ENCODE peak calls at places on chromosomes 2 and 18, in ten cellular contexts. One of them, this sample, is unnamed.

GRCh38 chr18:29588446-29589100 is 1411.6 kb upstream of the CDH2 start:
- DNase-seq in A549: no peak
- DNase-seq in astrocyte of the spinal cord: no peak
- DNase-seq in epithelial cell of proximal tubule: no peak
- DNase-seq in fibroblast of lung: no peak
- DNase-seq in mucosa of descending colon: no peak
- DNase-seq in nephron progenitor cell: no peak
- DNase-seq in AG04449: no peak
- DNase-seq in astrocyte: no peak
- DNase-seq in neural crest cell: no peak
- DNase-seq in this sample: no peak

GRCh38 chr18:38545071-38545470 is 979.5 kb upstream of the CELF4 start:
- DNase-seq in neural crest cell: no peak
- DNase-seq in astrocyte of the spinal cord: no peak
- DNase-seq in fibroblast of lung: peak; percentile 1
- DNase-seq in epithelial cell of proximal tubule: no peak
- DNase-seq in nephron progenitor cell: peak; percentile 6
- DNase-seq in mucosa of descending colon: peak; percentile 2
- DNase-seq in A549: no peak
- DNase-seq in AG04449: no peak
- DNase-seq in astrocyte: no peak
- DNase-seq in this sample: peak; percentile 32

GRCh38 chr2:121367246-121367900 is 82.4 kb upstream of the TFCP2L1 start:
- DNase-seq in astrocyte: no peak
- DNase-seq in fibroblast of lung: no peak
- DNase-seq in neural crest cell: no peak
- DNase-seq in mucosa of descending colon: no peak
- DNase-seq in AG04449: no peak
- DNase-seq in nephron progenitor cell: no peak
- DNase-seq in A549: no peak
- DNase-seq in astrocyte of the spinal cord: no peak
- DNase-seq in epithelial cell of proximal tubule: no peak
- DNase-seq in this sample: no peak

GRCh38 chr18:11149441-11150270 is at the start of gene PIEZO2:
- DNase-seq in nephron progenitor cell: peak; percentile 89
- DNase-seq in AG04449: no peak
- DNase-seq in astrocyte of the spinal cord: peak; percentile 46
- DNase-seq in neural crest cell: peak; percentile 79
- DNase-seq in mucosa of descending colon: peak; percentile 31
- DNase-seq in fibroblast of lung: peak; percentile 66
- DNase-seq in astrocyte: peak; percentile 20
- DNase-seq in epithelial cell of proximal tubule: no peak
- DNase-seq in A549: peak; percentile 47
- DNase-seq in this sample: no peak

GRCh38 chr2:235055891-235056516 is 104.2 kb downstream of the SH3BP4 start:
- DNase-seq in neural crest cell: no peak
- DNase-seq in astrocyte of the spinal cord: no peak
- DNase-seq in epithelial cell of proximal tubule: peak; percentile 12
- DNase-seq in mucosa of descending colon: peak; percentile 70
- DNase-seq in fibroblast of lung: peak; percentile 48
- DNase-seq in A549: peak; percentile 77
- DNase-seq in astrocyte: no peak
- DNase-seq in nephron progenitor cell: no peak
- DNase-seq in AG04449: no peak
- DNase-seq in this sample: peak; percentile 25

GRCh38 chr18:49020621-49021021 is 69.9 kb upstream of the SMAD7 start:
- DNase-seq in fibroblast of lung: no peak
- DNase-seq in astrocyte: peak; percentile 16
- DNase-seq in epithelial cell of proximal tubule: no peak
- DNase-seq in AG04449: no peak
- DNase-seq in A549: no peak
- DNase-seq in nephron progenitor cell: no peak
- DNase-seq in astrocyte of the spinal cord: no peak
- DNase-seq in mucosa of descending colon: no peak
- DNase-seq in neural crest cell: no peak
- DNase-seq in this sample: no peak

GRCh38 chr18:8416212-8417019 is 192.8 kb upstream of the RAB12 start:
- DNase-seq in AG04449: no peak
- DNase-seq in astrocyte of the spinal cord: no peak
- DNase-seq in A549: no peak
- DNase-seq in nephron progenitor cell: no peak
- DNase-seq in neural crest cell: no peak
- DNase-seq in fibroblast of lung: no peak
- DNase-seq in astrocyte: no peak
- DNase-seq in epithelial cell of proximal tubule: no peak
- DNase-seq in mucosa of descending colon: no peak
- DNase-seq in this sample: no peak

GRCh38 chr2:234074751-234075520 is 24.4 kb downstream of the SPP2 start:
- DNase-seq in astrocyte: peak; percentile 38
- DNase-seq in astrocyte of the spinal cord: no peak
- DNase-seq in neural crest cell: no peak
- DNase-seq in nephron progenitor cell: no peak
- DNase-seq in mucosa of descending colon: no peak
- DNase-seq in epithelial cell of proximal tubule: no peak
- DNase-seq in A549: no peak
- DNase-seq in fibroblast of lung: peak; percentile 6
- DNase-seq in AG04449: no peak
- DNase-seq in this sample: no peak

GRCh38 chr2:58539973-58540372 is 298.8 kb upstream of the FANCL start:
- DNase-seq in mucosa of descending colon: no peak
- DNase-seq in neural crest cell: no peak
- DNase-seq in AG04449: no peak
- DNase-seq in nephron progenitor cell: no peak
- DNase-seq in fibroblast of lung: no peak
- DNase-seq in A549: no peak
- DNase-seq in epithelial cell of proximal tubule: no peak
- DNase-seq in astrocyte: peak; percentile 10
- DNase-seq in astrocyte of the spinal cord: no peak
- DNase-seq in this sample: no peak

GRCh38 chr2:121151311-121152109 is 133.5 kb downstream of the TFCP2L1 start:
- DNase-seq in nephron progenitor cell: no peak
- DNase-seq in neural crest cell: no peak
- DNase-seq in astrocyte: no peak
- DNase-seq in fibroblast of lung: no peak
- DNase-seq in A549: no peak
- DNase-seq in AG04449: no peak
- DNase-seq in epithelial cell of proximal tubule: no peak
- DNase-seq in astrocyte of the spinal cord: no peak
- DNase-seq in mucosa of descending colon: peak; percentile 90
- DNase-seq in this sample: no peak

GRCh38 chr2:206004004-206004693 is 81.8 kb downstream of the INO80D start:
- DNase-seq in nephron progenitor cell: peak; percentile 37
- DNase-seq in astrocyte of the spinal cord: no peak
- DNase-seq in fibroblast of lung: no peak
- DNase-seq in epithelial cell of proximal tubule: no peak
- DNase-seq in neural crest cell: no peak
- DNase-seq in mucosa of descending colon: peak; percentile 46
- DNase-seq in astrocyte: no peak
- DNase-seq in AG04449: no peak
- DNase-seq in A549: no peak
- DNase-seq in this sample: peak; percentile 74

GRCh38 chr2:195500878-195501277 is 156.1 kb upstream of the SLC39A10 start:
- DNase-seq in astrocyte of the spinal cord: no peak
- DNase-seq in AG04449: no peak
- DNase-seq in mucosa of descending colon: no peak
- DNase-seq in neural crest cell: no peak
- DNase-seq in nephron progenitor cell: no peak
- DNase-seq in A549: no peak
- DNase-seq in astrocyte: no peak
- DNase-seq in fibroblast of lung: no peak
- DNase-seq in epithelial cell of proximal tubule: no peak
- DNase-seq in this sample: no peak

GRCh38 chr18:48032876-48033769 is 102.7 kb upstream of the SMAD2 start:
- DNase-seq in A549: no peak
- DNase-seq in astrocyte: peak; percentile 84
- DNase-seq in AG04449: no peak
- DNase-seq in neural crest cell: no peak
- DNase-seq in nephron progenitor cell: no peak
- DNase-seq in epithelial cell of proximal tubule: no peak
- DNase-seq in astrocyte of the spinal cord: peak; percentile 65
- DNase-seq in mucosa of descending colon: no peak
- DNase-seq in fibroblast of lung: peak; percentile 29
- DNase-seq in this sample: no peak

GRCh38 chr2:85851253-85851955 is 37.4 kb downstream of the ST3GAL5 start:
- DNase-seq in neural crest cell: no peak
- DNase-seq in nephron progenitor cell: no peak
- DNase-seq in astrocyte: no peak
- DNase-seq in mucosa of descending colon: no peak
- DNase-seq in AG04449: no peak
- DNase-seq in A549: no peak
- DNase-seq in fibroblast of lung: no peak
- DNase-seq in astrocyte of the spinal cord: no peak
- DNase-seq in epithelial cell of proximal tubule: no peak
- DNase-seq in this sample: no peak

GRCh38 chr2:14944562-14945346 is 312.2 kb downstream of the LRATD1 start:
- DNase-seq in astrocyte of the spinal cord: peak; percentile 24
- DNase-seq in nephron progenitor cell: peak; percentile 11
- DNase-seq in astrocyte: peak; percentile 26
- DNase-seq in epithelial cell of proximal tubule: no peak
- DNase-seq in fibroblast of lung: peak; percentile 23
- DNase-seq in A549: no peak
- DNase-seq in mucosa of descending colon: peak; percentile 2
- DNase-seq in neural crest cell: no peak
- DNase-seq in AG04449: no peak
- DNase-seq in this sample: peak; percentile 56
- TF ChIP-seq CTCF in astrocyte of the spinal cord: peak; percentile 34
- TF ChIP-seq CTCF in nephron progenitor cell: peak; percentile 20
- TF ChIP-seq CTCF in astrocyte: peak; percentile 41
- TF ChIP-seq CTCF in epithelial cell of proximal tubule: peak; percentile 57
- TF ChIP-seq CTCF in fibroblast of lung: peak; percentile 18
- TF ChIP-seq CTCF in A549: no peak
- TF ChIP-seq CTCF in mucosa of descending colon: no peak
- TF ChIP-seq CTCF in neural crest cell: peak; percentile 58
- TF ChIP-seq CTCF in AG04449: no peak
- TF ChIP-seq CTCF in this sample: peak; percentile 65

DNA sequence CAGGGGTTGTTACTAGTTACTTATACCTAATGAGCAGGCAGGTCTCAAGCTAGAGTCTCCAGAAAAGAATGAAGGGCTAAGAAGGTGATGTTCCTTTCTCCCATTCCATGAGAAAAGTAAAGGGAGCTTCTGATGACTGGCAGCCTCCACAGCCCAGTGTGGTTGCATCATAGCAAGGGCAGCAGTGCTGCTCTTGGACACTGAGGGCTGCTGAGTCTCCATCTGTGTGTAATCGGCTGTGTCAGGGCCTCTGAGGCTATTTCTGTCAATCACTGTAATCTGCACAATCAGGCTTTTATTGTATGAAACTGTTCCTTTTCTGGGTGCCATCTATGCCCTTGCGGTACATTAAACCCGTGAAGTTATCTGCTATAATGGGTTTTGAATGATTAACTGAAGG is 164.1 kb upstream of the FBXO11 start:
- DNase-seq in epithelial cell of proximal tubule: no peak
- DNase-seq in mucosa of descending colon: no peak
- DNase-seq in astrocyte: no peak
- DNase-seq in neural crest cell: no peak
- DNase-seq in nephron progenitor cell: no peak
- DNase-seq in astrocyte of the spinal cord: no peak
- DNase-seq in fibroblast of lung: no peak
- DNase-seq in AG04449: no peak
- DNase-seq in A549: no peak
- DNase-seq in this sample: no peak
- TF ChIP-seq CTCF in epithelial cell of proximal tubule: no peak
- TF ChIP-seq CTCF in mucosa of descending colon: no peak
- TF ChIP-seq CTCF in astrocyte: no peak
- TF ChIP-seq CTCF in neural crest cell: no peak
- TF ChIP-seq CTCF in nephron progenitor cell: no peak
- TF ChIP-seq CTCF in astrocyte of the spinal cord: no peak
- TF ChIP-seq CTCF in fibroblast of lung: no peak
- TF ChIP-seq CTCF in AG04449: no peak
- TF ChIP-seq CTCF in A549: no peak
- TF ChIP-seq CTCF in this sample: no peak

DNA sequence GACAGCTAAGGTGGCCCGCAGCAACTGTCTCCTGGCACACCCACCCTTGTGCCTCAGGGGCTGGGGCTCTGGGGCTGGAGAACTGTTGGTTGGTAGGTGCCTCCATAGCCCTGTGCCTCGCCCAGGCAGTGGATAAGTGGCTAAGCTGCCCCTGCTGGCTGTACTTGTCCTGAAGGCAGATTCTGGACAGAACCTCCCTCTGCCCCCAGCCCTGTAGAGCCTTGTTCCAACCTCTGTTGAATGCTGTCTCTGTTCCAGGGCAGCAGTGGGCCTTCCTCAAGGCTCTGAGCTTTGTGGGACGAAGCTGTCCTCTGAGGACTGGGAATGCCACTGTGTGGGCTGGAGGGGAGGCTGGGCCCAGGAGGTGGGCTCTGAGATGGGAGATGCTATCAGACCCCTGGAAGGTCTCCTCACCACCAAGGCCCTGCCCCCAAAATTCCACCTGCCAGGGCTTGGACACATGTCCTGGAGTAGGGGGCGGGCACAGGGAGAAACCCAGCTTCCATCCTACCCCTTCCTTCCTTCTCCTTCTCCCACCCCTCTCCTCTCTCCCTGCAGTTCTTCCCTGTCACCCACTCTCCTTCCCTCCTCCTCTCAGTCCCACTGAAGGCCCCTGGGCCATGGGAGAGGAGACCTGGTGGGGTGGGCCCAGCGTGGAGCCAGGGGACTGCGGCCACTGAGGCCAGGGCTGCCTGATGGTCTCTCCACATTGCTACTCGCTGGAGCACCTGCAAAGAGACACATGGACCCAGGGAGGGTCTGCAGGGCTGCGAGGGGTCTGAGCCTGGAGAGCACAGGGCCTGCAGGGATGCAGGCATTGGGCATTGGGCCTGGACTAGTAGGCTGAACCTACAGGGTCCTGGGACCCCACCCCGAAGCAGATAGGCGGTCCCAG is 1.7 kb upstream of the PDCD1 start:
- DNase-seq in AG04449: no peak
- DNase-seq in A549: no peak
- DNase-seq in neural crest cell: no peak
- DNase-seq in astrocyte: no peak
- DNase-seq in nephron progenitor cell: peak; percentile 2
- DNase-seq in epithelial cell of proximal tubule: no peak
- DNase-seq in fibroblast of lung: no peak
- DNase-seq in astrocyte of the spinal cord: no peak
- DNase-seq in mucosa of descending colon: no peak
- DNase-seq in this sample: no peak
- TF ChIP-seq CTCF in AG04449: no peak
- TF ChIP-seq CTCF in A549: no peak
- TF ChIP-seq CTCF in neural crest cell: no peak
- TF ChIP-seq CTCF in astrocyte: no peak
- TF ChIP-seq CTCF in nephron progenitor cell: no peak
- TF ChIP-seq CTCF in epithelial cell of proximal tubule: no peak
- TF ChIP-seq CTCF in fibroblast of lung: no peak
- TF ChIP-seq CTCF in astrocyte of the spinal cord: no peak
- TF ChIP-seq CTCF in mucosa of descending colon: no peak
- TF ChIP-seq CTCF in this sample: no peak

DNA sequence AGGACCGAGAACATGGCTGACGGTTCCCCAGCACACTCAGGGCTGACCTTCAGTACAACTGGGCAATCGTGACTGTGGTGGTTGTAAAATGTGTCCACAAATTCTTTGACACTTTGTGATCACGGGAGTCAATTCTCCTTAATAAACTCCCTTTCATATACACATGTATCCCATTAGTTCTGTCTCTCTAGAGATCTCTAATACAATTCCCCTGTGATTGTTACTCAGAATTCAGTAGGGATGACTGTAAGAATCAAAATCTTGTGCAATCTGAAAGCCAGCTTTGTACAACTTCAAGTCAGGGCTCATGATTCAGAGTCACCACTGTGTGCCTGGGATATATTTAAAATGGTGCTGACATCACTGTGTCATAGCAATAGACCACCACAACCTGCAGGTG is 89.5 kb upstream of the LMAN1 start:
- DNase-seq in A549: no peak
- DNase-seq in neural crest cell: no peak
- DNase-seq in astrocyte of the spinal cord: no peak
- DNase-seq in fibroblast of lung: no peak
- DNase-seq in astrocyte: no peak
- DNase-seq in epithelial cell of proximal tubule: no peak
- DNase-seq in mucosa of descending colon: no peak
- DNase-seq in nephron progenitor cell: no peak
- DNase-seq in AG04449: no peak
- DNase-seq in this sample: no peak
- TF ChIP-seq CTCF in A549: no peak
- TF ChIP-seq CTCF in neural crest cell: no peak
- TF ChIP-seq CTCF in astrocyte of the spinal cord: no peak
- TF ChIP-seq CTCF in fibroblast of lung: no peak
- TF ChIP-seq CTCF in astrocyte: no peak
- TF ChIP-seq CTCF in epithelial cell of proximal tubule: no peak
- TF ChIP-seq CTCF in mucosa of descending colon: no peak
- TF ChIP-seq CTCF in nephron progenitor cell: no peak
- TF ChIP-seq CTCF in AG04449: no peak
- TF ChIP-seq CTCF in this sample: no peak

This sample was measured in NB4.